ENCODE peak calls at places on chromosomes 1 and 21, in four cellular contexts. U is A549, M is K562, H is HepG2. T is an unnamed sample.

GRCh38 chr21:19731251-19731650 is 1267.0 kb upstream of the NCAM2 start:
- DNase-seq in U (no peak), H (no peak), M (no peak), T (no peak)

GRCh38 chr1:151819951-151820623 is 11.5 kb downstream of the RORC start:
- DNase-seq in M (no peak), U (peak), H (no peak), T (no peak)

GRCh38 chr1:43716559-43717281 is 9.4 kb downstream of the ST3GAL3 start:
- DNase-seq in M (no peak), H (no peak), U (no peak), T (no peak)

GRCh38 chr1:169089776-169090175 is 16.7 kb upstream of the ATP1B1 start:
- DNase-seq in H (no peak), U (no peak), M (no peak), T (no peak)

GRCh38 chr1:178412400-178412770 is 84.4 kb downstream of the CLEC20A start:
- DNase-seq in H (no peak), U (no peak), M (no peak), T (no peak)

GRCh38 chr1:227125929-227126545 is 185.9 kb downstream of the COQ8A start:
- DNase-seq in H (no peak), U (no peak), M (no peak), T (no peak)

GRCh38 chr1:172698224-172698623 is 39.3 kb downstream of the FASLG start:
- DNase-seq in U (no peak), M (no peak), H (no peak), T (no peak)

GRCh38 chr1:209613351-209614150 is 30.0 kb downstream of the CAMK1G start:
- DNase-seq in H (no peak), U (no peak), M (no peak), T (no peak)

GRCh38 chr1:198199105-198199504 is 42.3 kb downstream of the NEK7 start:
- DNase-seq in H (no peak), U (no peak), M (no peak), T (no peak)

GRCh38 chr1:2404890-2405511 is 7.4 kb downstream of the PEX10 start:
- DNase-seq in U (no peak), H (no peak), M (no peak), T (no peak)

GRCh38 chr1:119767486-119767885 is 1.2 kb downstream of the HMGCS2 start:
- DNase-seq in H (no peak), U (no peak), M (no peak), T (no peak)

GRCh38 chr1:22291057-22291456 is 148.2 kb upstream of the WNT4 start:
- DNase-seq in H (no peak), U (no peak), M (no peak), T (no peak)

GRCh38 chr1:5857508-5858090 is 134.6 kb downstream of the NPHP4 start:
- DNase-seq in H (no peak), U (no peak), M (no peak), T (no peak)

GRCh38 chr1:97870574-97870973 is 50.3 kb downstream of the DPYD start:
- DNase-seq in H (no peak), U (no peak), M (no peak), T (no peak)

GRCh38 chr1:216823731-216824130 is 100.5 kb upstream of the ESRRG start:
- DNase-seq in U (no peak), H (no peak), M (no peak), T (no peak)

GRCh38 chr1:52368383-52369172 is 2.6 kb upstream of the CC2D1B start:
- DNase-seq in U (peak), M (no peak), H (peak), T (no peak)

GRCh38 chr1:42966688-42967609 is 8.3 kb upstream of the SLC2A1 start:
- DNase-seq in H (peak), M (peak), U (peak), T (no peak)

GRCh38 chr1:41743361-41743760 is 175.4 kb downstream of the HIVEP3 start:
- DNase-seq in M (no peak), U (no peak), H (no peak), T (no peak)

GRCh38 chr1:209040351-209040750 is 543.2 kb upstream of the CAMK1G start:
- DNase-seq in H (no peak), M (no peak), U (no peak), T (no peak)

DNA sequence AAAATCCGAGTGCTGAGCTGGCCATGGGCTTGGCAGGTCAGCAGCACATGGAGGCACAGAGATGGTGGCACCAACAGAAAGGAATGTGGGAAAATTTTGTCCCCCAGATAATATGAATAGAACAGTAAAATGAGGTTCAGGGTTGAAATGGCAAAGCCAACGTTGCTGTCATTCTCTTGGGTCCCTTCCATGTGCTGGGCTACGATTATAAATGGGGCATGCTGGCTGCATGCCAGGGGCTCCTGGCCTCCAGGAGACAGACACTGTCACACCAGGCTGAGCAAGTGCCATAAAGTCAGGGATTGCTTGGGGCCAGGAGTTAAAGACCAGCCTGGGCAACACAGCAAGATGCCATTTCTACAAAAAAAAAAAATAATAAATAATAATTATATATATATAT is 77.1 kb downstream of the TOMM20 start:
- DNase-seq in M (no peak), U (no peak), H (no peak), T (no peak)
- TF ChIP-seq ESRRA in M (no peak), U (no peak), H (no peak), T (no peak)

GRCh38 chr1:231160851-231161710 is 777 bp upstream of the TRIM67 start:
- DNase-seq in H (no peak), M (no peak), U (no peak), T (no peak)

GRCh38 chr1:231162300-231162969 is 577 bp downstream of the TRIM67 start:
- DNase-seq in U (peak), H (peak), M (peak), T (no peak)

GRCh38 chr1:231162970-231163830 is 1.3 kb downstream of the TRIM67 start:
- DNase-seq in U (no peak), M (no peak), H (no peak), T (no peak)

GRCh38 chr1:231159963-231160761 is 1.7 kb upstream of the TRIM67 start:
- DNase-seq in H (no peak), U (no peak), M (peak), T (no peak)

DNA sequence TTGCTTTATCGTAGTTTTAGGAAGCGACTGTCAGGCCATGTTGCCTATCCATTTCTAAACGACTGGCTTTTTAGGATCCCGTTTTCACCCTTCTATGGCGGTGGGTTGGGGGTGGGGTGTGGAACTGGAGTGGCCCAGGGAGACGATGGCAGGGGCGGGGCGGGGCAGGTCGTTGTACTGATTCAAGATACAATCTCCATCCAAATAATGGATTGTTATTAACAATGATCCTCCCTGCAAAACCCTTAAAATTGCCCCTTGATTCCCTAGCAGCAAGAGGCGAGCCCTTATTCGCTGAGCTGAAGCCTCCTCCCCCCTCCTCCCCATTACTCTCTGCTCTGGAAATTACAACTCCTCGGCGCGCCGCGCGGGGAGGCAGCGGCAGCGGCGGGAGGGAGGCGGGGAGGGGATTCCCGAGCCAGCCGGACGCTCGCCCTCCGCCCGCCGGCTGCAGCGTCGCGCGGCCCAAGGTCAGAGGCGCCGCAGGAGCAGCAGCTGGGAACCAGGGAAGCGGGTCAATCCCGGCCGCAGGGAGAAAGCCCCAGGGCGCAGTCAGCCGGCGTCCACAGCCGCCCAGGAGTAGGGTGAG is at the start of gene TRIM67:
- DNase-seq in M (no peak), U (peak), H (peak), T (no peak)
- H3K4me3 ChIP-seq in M (peak), U (peak), H (peak), T (no peak)

GRCh38 chr1:170218261-170218660 is 72.5 kb downstream of the NTMT2 start:
- DNase-seq in H (no peak), M (no peak), U (no peak), T (no peak)
- TF ChIP-seq ESRRA in H (no peak), M (no peak), U (no peak), T (no peak)

DNA sequence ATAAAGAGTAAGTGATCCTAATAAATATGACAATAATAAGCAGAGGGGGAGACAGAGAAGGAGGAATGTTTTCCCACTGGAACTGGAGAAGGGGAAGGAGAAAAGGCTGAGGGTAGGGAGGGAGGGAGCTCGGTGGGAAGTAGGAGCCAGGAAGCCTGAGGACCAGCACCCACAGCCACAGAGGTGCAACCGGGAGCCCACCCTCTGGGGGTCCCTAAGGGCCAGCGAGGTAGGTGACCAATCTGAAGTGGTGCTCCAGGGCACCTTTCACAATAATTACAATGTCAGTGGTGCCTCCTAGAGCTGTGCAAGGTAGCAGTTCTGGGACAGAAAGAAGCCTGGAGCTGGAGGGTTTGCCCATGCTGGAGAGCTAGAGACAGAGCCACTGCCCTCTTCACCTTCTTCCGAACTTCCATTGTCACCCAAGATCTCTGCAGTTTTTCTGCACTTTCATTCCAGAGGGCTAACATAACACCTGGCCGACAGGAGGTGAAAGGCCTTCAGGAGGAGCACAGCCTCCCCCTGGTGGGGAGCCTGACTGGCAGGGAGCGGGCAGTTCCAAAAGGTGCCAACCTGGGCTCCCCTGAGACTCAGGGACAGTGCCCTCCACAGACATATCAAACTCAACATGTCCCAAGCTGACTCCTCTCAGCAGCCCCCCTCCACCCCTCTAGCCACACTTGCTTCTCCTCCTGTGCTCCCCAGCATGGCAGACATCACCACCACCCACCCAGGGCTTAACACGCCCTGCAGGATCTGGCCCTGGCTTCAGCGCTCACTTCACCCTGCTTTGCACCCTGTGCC is 4.0 kb upstream of the AHCYL1 start:
- DNase-seq in U (peak), M (no peak), H (peak), T (no peak)
- H3K4me3 ChIP-seq in U (no peak), M (no peak), H (no peak), T (no peak)

DNA sequence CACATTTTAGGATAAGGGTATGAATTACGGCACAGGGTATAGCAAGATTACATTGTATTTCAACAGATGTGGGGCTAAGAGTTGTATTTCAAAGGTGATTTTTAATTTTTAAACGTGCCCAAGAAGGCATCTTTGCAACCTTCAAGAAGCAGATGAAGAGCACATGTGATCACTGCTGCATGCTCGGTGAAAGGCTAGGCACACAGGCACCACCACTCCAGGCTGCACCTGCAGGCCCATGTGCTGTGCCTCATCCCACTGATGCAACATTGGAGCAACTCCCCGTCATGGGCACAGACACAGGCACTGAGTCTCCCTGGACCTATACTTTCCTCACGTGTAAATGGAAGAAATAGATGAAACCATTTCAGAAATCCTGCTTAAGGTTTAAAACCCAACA is 23.5 kb downstream of the UBE2G2 start:
- DNase-seq in H (no peak), M (no peak), U (no peak), T (no peak)
- TF ChIP-seq ESRRA in H (no peak), M (no peak), U (no peak), T (no peak)

GRCh38 chr21:36849461-36849860 is 117.0 kb downstream of the HLCS start:
- DNase-seq in H (no peak), M (no peak), U (no peak), T (no peak)
- H3K4me3 ChIP-seq in H (no peak), M (no peak), U (no peak), T (no peak)